ENCODE peak calls at places on chromosomes 13 and 19, in seven cellular contexts. F is AG04450; S is RWPE1; H is activated CD4-positive, alpha-beta T cell treated with anti-CD3 and anti-CD28 coated beads for 36 hours; U is frontal cortex; O is HFFc6; T is astrocyte of the spinal cord. J is an unnamed sample.

GRCh38 chr19:13521066-13521465 is 14.8 kb upstream of the CACNA1A start:
- DNase-seq in F (no peak), S (no peak), H (no peak), U (no peak), O (no peak), T (no peak), J (no peak)

GRCh38 chr19:56189785-56190184 is 7.8 kb downstream of the ZSCAN5B start:
- DNase-seq in F (no peak), S (no peak), H (no peak), U (no peak), O (no peak), T (no peak), J (no peak)

GRCh38 chr13:77351326-77351725 is 24.4 kb upstream of the MYCBP2 start:
- DNase-seq in F (no peak), S (no peak), H (no peak), U (no peak), O (no peak), T (no peak), J (no peak)

GRCh38 chr19:1248454-1249297 is at the start of gene MIDN:
- DNase-seq in F (no peak), S (peak; percentile 65), H (peak; percentile 90), U (peak; percentile 78), O (peak; percentile 84), T (peak; percentile 92), J (peak; percentile 88)

GRCh38 chr13:33050161-33050560 is 33.9 kb downstream of the KL start:
- DNase-seq in F (no peak), S (no peak), H (no peak), U (no peak), O (no peak), T (no peak), J (no peak)

GRCh38 chr19:43776285-43776684 is 4.5 kb downstream of the KCNN4 start:
- DNase-seq in F (no peak), S (no peak), H (peak; percentile 91), U (no peak), O (no peak), T (no peak), J (peak; percentile 79)

GRCh38 chr19:33434886-33435705 is 61.6 kb downstream of the CEBPG start:
- DNase-seq in F (no peak), S (peak; percentile 14), H (no peak), U (no peak), O (no peak), T (peak; percentile 37), J (no peak)

GRCh38 chr13:35984776-35985453 is 146.3 kb downstream of the DCLK1 start:
- DNase-seq in F (no peak), S (no peak), H (no peak), U (no peak), O (no peak), T (no peak), J (no peak)

GRCh38 chr19:42233106-42233505 is 9.3 kb downstream of the GSK3A start:
- DNase-seq in F (no peak), S (no peak), H (no peak), U (no peak), O (no peak), T (no peak), J (no peak)

GRCh38 chr13:94674609-94675348 is 37.6 kb downstream of the SOX21 start:
- DNase-seq in F (no peak), S (peak; percentile 48), H (peak; percentile 80), U (peak; percentile 26), O (peak; percentile 11), T (peak; percentile 34), J (peak; percentile 71)

GRCh38 chr13:31719214-31719613 is 20.1 kb upstream of the RXFP2 start:
- DNase-seq in F (no peak), S (no peak), H (no peak), U (no peak), O (no peak), T (no peak), J (no peak)

GRCh38 chr19:47765522-47766358 is 12.8 kb upstream of the SELENOW start:
- DNase-seq in F (no peak), S (no peak), H (peak; percentile 74), U (no peak), O (peak; percentile 43), T (no peak), J (peak; percentile 57)

GRCh38 chr19:10346509-10346908 is 7.1 kb upstream of the ICAM3 start:
- DNase-seq in F (no peak), S (no peak), H (no peak), U (no peak), O (peak; percentile 10), T (no peak), J (no peak)

GRCh38 chr13:51122868-51123267 is 11.8 kb upstream of the C13orf42 start:
- DNase-seq in F (no peak), S (no peak), H (peak; percentile 41), U (no peak), O (no peak), T (no peak), J (peak; percentile 23)

GRCh38 chr13:34201050-34201913 is 383.3 kb downstream of the RFC3 start:
- DNase-seq in F (peak; percentile 7), S (no peak), H (no peak), U (no peak), O (peak; percentile 74), T (peak; percentile 19), J (no peak)

GRCh38 chr19:45848922-45849321 is 14.0 kb downstream of the SYMPK start:
- DNase-seq in F (no peak), S (no peak), H (no peak), U (no peak), O (no peak), T (no peak), J (no peak)

GRCh38 chr19:45999653-46000121 is 4.4 kb downstream of the CCDC61 start:
- DNase-seq in F (no peak), S (no peak), H (peak; percentile 53), U (peak; percentile 71), O (no peak), T (no peak), J (peak; percentile 36)

GRCh38 chr13:95267662-95268369 is 33.4 kb downstream of the ABCC4 start:
- DNase-seq in F (peak; percentile 94), S (peak; percentile 44), H (no peak), U (no peak), O (peak; percentile 92), T (peak; percentile 86), J (no peak)

GRCh38 chr19:53998223-53998622 is 6.8 kb downstream of the CACNG6 start:
- DNase-seq in F (no peak), S (no peak), H (no peak), U (no peak), O (no peak), T (no peak), J (no peak)

GRCh38 chr13:105291987-105292386 is 1243.5 kb downstream of the EFNB2 start:
- DNase-seq in F (no peak), S (no peak), H (no peak), U (no peak), O (no peak), T (no peak), J (no peak)

GRCh38 chr13:24307211-24308067 is 1.9 kb upstream of the C1QTNF9 start:
- DNase-seq in F (no peak), S (no peak), H (no peak), U (no peak), O (no peak), T (no peak), J (no peak)

GRCh38 chr13:51637852-51638496 is 53.7 kb downstream of the WDFY2 start:
- DNase-seq in F (no peak), S (no peak), H (no peak), U (no peak), O (no peak), T (no peak), J (no peak)

GRCh38 chr19:1406818-1407661 is at the start of gene DAZAP1:
- DNase-seq in F (peak; percentile 95), S (peak; percentile 93), H (peak; percentile 99), U (peak; percentile 97), O (peak; percentile 97), T (peak; percentile 99), J (peak; percentile 99)

GRCh38 chr13:33490461-33491327 is 205.1 kb upstream of the STARD13 start:
- DNase-seq in F (no peak), S (no peak), H (no peak), U (no peak), O (no peak), T (no peak), J (no peak)

GRCh38 chr19:18660051-18660910 is 23.2 kb upstream of the CRTC1 start:
- DNase-seq in F (no peak), S (no peak), H (no peak), U (no peak), O (peak; percentile 57), T (peak; percentile 72), J (no peak)

GRCh38 chr19:35123573-35123972 is 8.0 kb downstream of the FXYD3 start:
- DNase-seq in F (no peak), S (no peak), H (no peak), U (no peak), O (no peak), T (no peak), J (no peak)

GRCh38 chr19:40542197-40542859 is 34.3 kb upstream of the SHKBP1 start:
- DNase-seq in F (peak; percentile 61), S (no peak), H (no peak), U (no peak), O (no peak), T (no peak), J (no peak)

GRCh38 chr19:3136684-3137055 is 837 bp downstream of the GNA15 start:
- DNase-seq in F (no peak), S (peak; percentile 82), H (no peak), U (no peak), O (no peak), T (no peak), J (no peak)

J was measured in stimulated activated naive CD8-positive, alpha-beta T cell treated with anti-CD3 and anti-CD28 coated beads, Interleukin-15, Interleukin-2, amounts not matched to agents 100 U/mL and 50 U/mL, for 24 hours.